ENCODE peak calls at places on chromosomes 7 and 10, in six cellular contexts. M, W, C, O, E and N are unnamed samples.

GRCh38 chr10:126387931-126388911 is at the start of gene ADAM12:
- DNase-seq in M (peak; percentile 49), W (peak; percentile 87), C (no peak), O (peak; percentile 82), E (peak; percentile 65), N (no peak)

GRCh38 chr7:54944179-54944578 is 74.6 kb upstream of the EGFR start:
- DNase-seq in C (no peak), W (no peak), E (no peak), M (no peak), O (peak; percentile 45), N (no peak)

GRCh38 chr10:71347587-71348395 is 28.7 kb downstream of the SLC29A3 start:
- DNase-seq in W (no peak), M (no peak), E (no peak), O (no peak), C (no peak), N (no peak)

GRCh38 chr7:70582921-70583895 is 548.7 kb upstream of the GALNT17 start:
- DNase-seq in O (no peak), E (no peak), C (no peak), M (no peak), W (no peak), N (no peak)

GRCh38 chr7:150351587-150352194 is 10.3 kb upstream of the RARRES2 start:
- DNase-seq in O (no peak), M (no peak), E (no peak), W (peak; percentile 26), C (no peak), N (no peak)

GRCh38 chr7:88219781-88220747 is at the start of gene SRI:
- DNase-seq in O (peak; percentile 80), E (peak; percentile 83), M (peak; percentile 88), W (peak; percentile 96), C (no peak), N (peak; percentile 44)

GRCh38 chr7:139646566-139646965 is 123.1 kb downstream of the CLEC2L start:
- DNase-seq in E (no peak), O (no peak), M (no peak), W (no peak), C (no peak), N (no peak)

GRCh38 chr7:18849130-18849529 is 268.3 kb downstream of the TWIST1 start:
- DNase-seq in O (no peak), C (no peak), M (no peak), E (no peak), W (no peak), N (no peak)

GRCh38 chr10:128481152-128481551 is 354.9 kb upstream of the MKI67 start:
- DNase-seq in O (no peak), E (no peak), W (peak; percentile 62), M (no peak), C (no peak), N (no peak)

GRCh38 chr10:93754761-93755160 is 3.0 kb upstream of the LGI1 start:
- DNase-seq in O (no peak), M (no peak), W (no peak), E (no peak), C (no peak), N (no peak)

GRCh38 chr7:97798036-97799019 is 66.4 kb downstream of the TAC1 start:
- DNase-seq in E (no peak), W (no peak), C (no peak), O (no peak), M (no peak), N (no peak)

GRCh38 chr7:96327429-96327828 is 5.5 kb upstream of the SLC25A13 start:
- DNase-seq in M (no peak), O (no peak), E (no peak), C (no peak), W (no peak), N (no peak)

GRCh38 chr10:108783897-108784296 is 1139.4 kb downstream of the XPNPEP1 start:
- DNase-seq in W (no peak), E (no peak), M (no peak), C (peak; percentile 58), O (peak; percentile 60), N (no peak)

GRCh38 chr7:27182861-27183681 is 2.0 kb downstream of the HOXA11 start:
- DNase-seq in C (no peak), W (peak; percentile 73), E (peak; percentile 27), M (no peak), O (no peak), N (no peak)

GRCh38 chr10:71933651-71934050 is 30.5 kb upstream of the CHST3 start:
- DNase-seq in E (no peak), M (no peak), O (no peak), W (no peak), C (no peak), N (no peak)

GRCh38 chr10:61319550-61320256 is 133.5 kb downstream of the TMEM26 start:
- DNase-seq in E (no peak), C (no peak), W (no peak), O (peak; percentile 47), M (no peak), N (no peak)

GRCh38 chr7:130962109-130962508 is 228.1 kb upstream of the KLF14 start:
- DNase-seq in C (no peak), O (no peak), E (no peak), M (no peak), W (no peak), N (no peak)
- H3K36me3 ChIP-seq in C (no peaks in the 10 kb centered on the region), O (no peaks in the 10 kb centered on the region), E (no peaks in the 10 kb centered on the region), M (peaks cover 27% of the 10 kb centered on the region), W (peaks cover 2% of the 10 kb centered on the region), N (peaks cover 29% of the 10 kb centered on the region)

DNA sequence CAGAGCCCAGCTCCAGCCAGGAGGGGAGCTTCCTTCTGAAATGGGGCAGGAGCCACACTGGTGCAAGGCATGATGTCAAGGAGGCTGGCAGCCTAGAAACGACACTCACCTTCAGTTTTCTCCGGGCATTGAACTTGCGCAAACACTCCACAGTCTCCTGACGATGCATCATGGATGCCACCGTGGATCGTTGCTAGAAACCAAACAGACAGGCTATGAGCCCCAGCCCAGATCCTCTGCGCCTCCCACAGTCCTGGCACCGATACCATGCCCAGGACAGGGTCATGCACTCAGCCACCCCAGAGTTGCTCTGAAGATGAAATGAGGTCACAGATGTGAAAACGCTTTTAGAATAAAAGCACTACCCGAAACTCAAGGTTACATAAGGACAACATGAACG is 31.0 kb upstream of the NDST2 start:
- DNase-seq in C (no peak), M (no peak), O (no peak), E (no peak), W (no peak), N (no peak)
- H3K36me3 ChIP-seq in C (peaks cover 29% of the 10 kb centered on the region), M (peaks cover 68% of the 10 kb centered on the region), O (peaks cover 14% of the 10 kb centered on the region), E (no peaks in the 10 kb centered on the region), W (peaks cover 20% of the 10 kb centered on the region), N (peaks cover 6% of the 10 kb centered on the region)

GRCh38 chr10:97747573-97747972 is 10.6 kb downstream of the ZFYVE27 start:
- DNase-seq in C (no peak), E (no peak), W (no peak), O (no peak), M (no peak), N (no peak)
- H3K36me3 ChIP-seq in C (peaks cover 28% of the 10 kb centered on the region), E (no peaks in the 10 kb centered on the region), W (peaks cover 9% of the 10 kb centered on the region), O (peaks cover 12% of the 10 kb centered on the region), M (peaks cover 91% of the 10 kb centered on the region), N (peaks cover 3% of the 10 kb centered on the region)

DNA sequence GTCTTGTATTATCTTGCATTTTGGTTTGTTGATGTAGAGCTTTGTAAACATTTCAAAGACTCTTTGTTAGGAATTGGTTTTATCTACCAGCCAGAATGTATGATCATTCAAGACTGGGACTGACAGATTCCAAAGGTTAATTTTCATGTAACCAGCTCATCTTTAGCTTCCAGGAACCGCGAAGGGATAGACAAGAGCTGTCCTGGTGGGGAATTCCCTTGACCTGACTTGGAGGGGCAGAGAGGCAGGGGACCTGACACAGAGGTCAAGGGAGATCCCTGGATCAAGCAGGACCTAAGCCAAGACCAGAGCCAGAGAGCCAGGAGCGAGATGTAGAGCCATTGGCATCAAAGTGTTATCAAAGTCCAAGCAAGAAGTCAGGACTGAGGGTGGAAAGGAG is 6.6 kb upstream of the LOXL4 start:
- DNase-seq in M (no peak), O (no peak), W (no peak), C (no peak), E (no peak), N (no peak)
- H3K36me3 ChIP-seq in M (no peaks in the 10 kb centered on the region), O (no peaks in the 10 kb centered on the region), W (no peaks in the 10 kb centered on the region), C (no peaks in the 10 kb centered on the region), E (no peaks in the 10 kb centered on the region), N (no peaks in the 10 kb centered on the region)

GRCh38 chr10:12212454-12212853 is 16.5 kb downstream of the CDC123 start:
- DNase-seq in E (no peak), W (no peak), C (no peak), M (no peak), O (no peak), N (no peak)

GRCh38 chr10:12202230-12202629 is 6.2 kb downstream of the CDC123 start:
- DNase-seq in M (no peak), E (no peak), O (no peak), W (no peak), C (no peak), N (no peak)

GRCh38 chr10:12205082-12205481 is 9.1 kb downstream of the CDC123 start:
- DNase-seq in W (no peak), E (no peak), O (no peak), M (no peak), C (no peak), N (no peak)

GRCh38 chr10:12208460-12208859 is 12.5 kb downstream of the CDC123 start:
- DNase-seq in W (no peak), O (no peak), E (no peak), M (no peak), C (no peak), N (no peak)

GRCh38 chr10:12207114-12207513 is 11.1 kb downstream of the CDC123 start:
- DNase-seq in C (no peak), O (no peak), M (no peak), W (no peak), E (no peak), N (no peak)
- H3K36me3 ChIP-seq in C (peaks cover 8% of the 10 kb centered on the region), O (peaks cover 5% of the 10 kb centered on the region), M (peaks cover 72% of the 10 kb centered on the region), W (peaks cover 5% of the 10 kb centered on the region), E (no peaks in the 10 kb centered on the region), N (peaks cover 48% of the 10 kb centered on the region)

GRCh38 chr7:1436608-1437007 is 22.7 kb downstream of the MICALL2 start:
- DNase-seq in M (no peak), C (no peak), O (no peak), E (no peak), W (no peak), N (no peak)

GRCh38 chr7:1437155-1437880 is 22.0 kb downstream of the MICALL2 start:
- DNase-seq in E (no peak), C (no peak), O (no peak), M (no peak), W (no peak), N (no peak)

GRCh38 chr7:1439373-1440363 is 19.6 kb downstream of the MICALL2 start:
- DNase-seq in E (no peak), M (no peak), C (no peak), O (no peak), W (no peak), N (no peak)

GRCh38 chr7:1438821-1439220 is 20.4 kb downstream of the MICALL2 start:
- DNase-seq in M (no peak), C (no peak), W (no peak), E (no peak), O (no peak), N (no peak)

GRCh38 chr7:1438208-1438607 is 21.1 kb downstream of the MICALL2 start:
- DNase-seq in C (no peak), O (no peak), M (no peak), E (no peak), W (no peak), N (no peak)
- H3K36me3 ChIP-seq in C (no peaks in the 10 kb centered on the region), O (peaks cover 37% of the 10 kb centered on the region), M (peaks cover 40% of the 10 kb centered on the region), E (no peaks in the 10 kb centered on the region), W (no peaks in the 10 kb centered on the region), N (no peaks in the 10 kb centered on the region)